ENCODE peak calls at places on chromosomes 2 and 18, in ten cellular contexts. G is EL; U is mesothelial cell of epicardium; L is kidney tubule cell; A is CD8-positive, alpha-beta memory T cell; C is T-helper 1 cell; Q is effector memory CD8-positive, alpha-beta T cell; X is activated T-cell treated with anti-CD3 and anti-CD28 coated beads, Interleukin-2, amount 50 U/mL, for 24 hours; D is vagina; M is CD4-positive, alpha-beta T cell. V is an unnamed sample.

GRCh38 chr2:182761903-182762302 is 45.8 kb downstream of the DNAJC10 start:
- DNase-seq in G (peak; percentile 6), U (no peak), L (peak; percentile 2), A (no peak), C (no peak), Q (no peak), X (no peak), D (no peak), M (no peak), V (no peak)

GRCh38 chr2:12507295-12507694 is 209.4 kb upstream of the TRIB2 start:
- DNase-seq in G (peak; percentile 98), U (no peak), L (peak; percentile 96), A (peak; percentile 52), C (no peak), Q (peak; percentile 39), X (peak; percentile 83), D (no peak), M (peak; percentile 16), V (no peak)

GRCh38 chr2:102082591-102083586 is 59.7 kb upstream of the IL1R1 start:
- DNase-seq in G (peak; percentile 66), U (no peak), L (peak; percentile 96), A (peak; percentile 19), C (no peak), Q (no peak), X (peak; percentile 78), D (peak; percentile 82), M (peak; percentile 9), V (no peak)

GRCh38 chr2:33210626-33211025 is 263.9 kb downstream of the LTBP1 start:
- DNase-seq in G (peak; percentile 93), U (no peak), L (peak; percentile 95), A (no peak), C (no peak), Q (no peak), X (no peak), D (no peak), M (no peak), V (no peak)

GRCh38 chr2:47056374-47056773 is 98.7 kb downstream of the STPG4 start:
- DNase-seq in G (peak; percentile 86), U (no peak), L (no peak), A (no peak), C (no peak), Q (no peak), X (no peak), D (no peak), M (no peak), V (no peak)

GRCh38 chr2:207467716-207468347 is 61.9 kb upstream of the CREB1 start:
- DNase-seq in G (peak; percentile 79), U (no peak), L (no peak), A (no peak), C (no peak), Q (no peak), X (no peak), D (no peak), M (no peak), V (no peak)

GRCh38 chr2:201781583-201782051 is 884 bp upstream of the ALS2 start:
- DNase-seq in G (no peak), U (no peak), L (peak; percentile 17), A (peak; percentile 2), C (no peak), Q (no peak), X (peak; percentile 55), D (peak; percentile 89), M (no peak), V (no peak)

GRCh38 chr2:105553538-105554196 is 154.8 kb upstream of the FHL2 start:
- DNase-seq in G (peak; percentile 70), U (no peak), L (peak; percentile 55), A (no peak), C (no peak), Q (no peak), X (no peak), D (no peak), M (no peak), V (no peak)

GRCh38 chr18:13570856-13571495 is 155.4 kb downstream of the FAM210A start:
- DNase-seq in G (no peak), U (no peak), L (peak; percentile 9), A (no peak), C (no peak), Q (no peak), X (peak; percentile 33), D (no peak), M (no peak), V (no peak)

GRCh38 chr2:43300781-43301586 is 74.6 kb upstream of the ZFP36L2 start:
- DNase-seq in G (no peak), U (no peak), L (peak; percentile 66), A (no peak), C (no peak), Q (no peak), X (no peak), D (peak; percentile 91), M (no peak), V (no peak)